ENCODE peak calls at places on chromosomes 5 and 9, in six cellular contexts. Y is stomach, Z is ovary, T is HepG2, I is body of pancreas, F is NB4. C is an unnamed sample.

GRCh38 chr5:122111513-122111912 is 17.8 kb upstream of the ZNF474 start:
- DNase-seq in T (no peak), Y (no peak), Z (no peak), F (no peak), I (no peak), C (no peak)

GRCh38 chr5:138469540-138470321 is 4.5 kb downstream of the EGR1 start:
- DNase-seq in I (no peak), F (no peak), Z (peak; percentile 80), Y (peak; percentile 55), T (no peak), C (no peak)

GRCh38 chr5:72244862-72245371 is 75.1 kb downstream of the MRPS27 start:
- DNase-seq in Y (no peak), F (peak; percentile 64), Z (peak; percentile 20), T (peak; percentile 54), I (peak; percentile 25), C (no peak)

GRCh38 chr9:118595719-118596305 is 773.4 kb downstream of the BRINP1 start:
- DNase-seq in F (peak; percentile 40), Z (no peak), I (no peak), Y (no peak), T (no peak), C (peak; percentile 36)

GRCh38 chr5:36246011-36246410 is 4.3 kb upstream of the NADK2 start:
- DNase-seq in Z (no peak), I (no peak), Y (no peak), T (no peak), F (no peak), C (no peak)

GRCh38 chr9:137456061-137456863 is 2.9 kb downstream of the NSMF start:
- DNase-seq in F (no peak), Y (no peak), T (no peak), I (no peak), Z (peak; percentile 17), C (no peak)

GRCh38 chr5:151014680-151015343 is 5.6 kb upstream of the GPX3 start:
- DNase-seq in I (no peak), Y (no peak), F (no peak), Z (no peak), T (peak; percentile 71), C (no peak)

GRCh38 chr9:128091144-128091543 is 23.1 kb downstream of the SLC25A25 start:
- DNase-seq in Z (peak; percentile 86), T (no peak), F (no peak), I (no peak), Y (no peak), C (peak; percentile 66)

GRCh38 chr5:142918959-142919635 is 148.9 kb downstream of the ARHGAP26 start:
- DNase-seq in F (peak; percentile 62), I (no peak), Z (no peak), Y (no peak), T (no peak), C (no peak)

GRCh38 chr9:121902483-121903135 is 190.5 kb downstream of the TTLL11 start:
- DNase-seq in Z (no peak), Y (no peak), I (peak; percentile 27), F (no peak), T (no peak), C (no peak)

GRCh38 chr9:95206143-95206542 is 111.4 kb downstream of the FANCC start:
- DNase-seq in T (no peak), Y (no peak), F (no peak), Z (no peak), I (no peak), C (no peak)

DNA sequence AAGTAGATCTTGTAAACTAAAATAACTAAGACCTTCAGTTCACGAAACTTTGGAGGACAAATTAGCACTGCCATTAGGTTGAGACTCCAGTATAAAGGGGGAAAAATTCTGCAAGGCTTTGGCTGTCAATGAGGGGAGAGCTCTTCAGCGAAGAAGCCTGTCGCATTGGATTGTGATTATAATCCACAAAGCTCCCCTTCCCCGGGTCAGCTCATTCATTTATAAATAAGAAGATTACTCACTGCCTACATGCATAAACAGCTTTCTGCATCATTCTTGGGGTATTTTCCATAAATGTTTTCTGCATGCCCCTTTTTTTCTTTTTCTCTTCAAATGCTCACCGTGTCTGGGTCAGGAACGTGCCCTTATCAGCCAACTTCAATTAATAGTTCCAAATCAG is 196.7 kb downstream of the EBF1 start:
- DNase-seq in T (no peak), Z (no peak), F (no peak), Y (no peak), I (no peak), C (no peak)
- TF ChIP-seq POLR2A in T (no peak), Z (no peak), F (no peak), Y (no peak), I (no peak), C (no peak)

GRCh38 chr5:33457817-33458216 is 17.1 kb downstream of the TARS1 start:
- DNase-seq in Y (no peak), Z (no peak), I (no peak), T (no peak), F (no peak), C (no peak)
- TF ChIP-seq POLR2A in Y (no peak), Z (no peak), I (no peak), T (no peak), F (no peak), C (no peak)

GRCh38 chr9:136421791-136422190 is 11.3 kb downstream of the PMPCA start:
- DNase-seq in F (no peak), T (no peak), Z (no peak), Y (no peak), I (no peak), C (no peak)
- TF ChIP-seq POLR2A in F (no peak), T (no peak), Z (no peak), Y (no peak), I (no peak), C (no peak)

DNA sequence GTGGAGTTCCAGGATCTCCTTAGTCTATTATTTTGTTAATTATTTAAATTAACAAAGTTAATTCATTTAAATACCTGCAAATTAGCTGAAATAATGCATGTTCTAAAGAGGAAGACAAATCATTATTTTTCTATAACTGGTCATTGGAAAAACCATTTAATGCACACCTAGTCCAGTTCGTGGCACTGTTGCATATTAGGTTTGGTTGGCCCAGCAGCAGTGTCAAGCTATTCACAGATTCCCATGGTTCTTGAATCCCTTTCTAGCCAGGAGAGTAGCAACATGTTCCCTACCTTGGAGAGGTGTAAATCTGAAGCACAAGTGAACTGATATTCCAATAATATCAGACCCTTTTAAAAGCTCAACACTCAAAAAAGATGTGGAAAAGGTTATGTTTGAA is 155.2 kb downstream of the TMEM161B start:
- DNase-seq in I (no peak), Y (no peak), F (no peak), Z (no peak), T (no peak), C (no peak)
- TF ChIP-seq POLR2A in I (no peak), Y (no peak), F (no peak), Z (no peak), T (no peak), C (no peak)

C was measured in H54.